ENCODE peak calls at places on chromosome 9, in nine cellular contexts. P is A549; K is HEK293T; G is stimulated activated CD4-positive, alpha-beta T cell treated with anti-CD3 and anti-CD28 coated beads, Interleukin-2, amount 100 ng/mL, for 48 hours; V is ureter; I is activated naive CD4-positive, alpha-beta T cell; A is AG04450; L is fibroblast of pulmonary artery; Q is WTC11. H is an unnamed sample.

GRCh38 chr9:127875306-127875966 is 2.0 kb downstream of the AK1 start:
- DNase-seq in P (no peak), K (no peak), G (no peak), V (no peak), I (no peak), A (no peak), L (peak; percentile 45), Q (no peak), H (no peak)

GRCh38 chr9:32704343-32704742 is 68.9 kb upstream of the TAF1L start:
- DNase-seq in P (no peak), K (no peak), G (no peak), V (no peak), I (no peak), A (no peak), L (no peak), Q (peak; percentile 20), H (no peak)

GRCh38 chr9:86321373-86321772 is 32.8 kb downstream of the TUT7 start:
- DNase-seq in P (no peak), K (no peak), G (no peak), V (no peak), I (no peak), A (peak; percentile 49), L (peak; percentile 87), Q (no peak), H (no peak)

GRCh38 chr9:37412431-37413151 is 9.9 kb upstream of the GRHPR start:
- DNase-seq in P (no peak), K (no peak), G (no peak), V (no peak), I (no peak), A (no peak), L (no peak), Q (no peak), H (no peak)

GRCh38 chr9:97848582-97849237 is 4.3 kb upstream of the FOXE1 start:
- DNase-seq in P (no peak), K (no peak), G (no peak), V (no peak), I (no peak), A (no peak), L (no peak), Q (no peak), H (no peak)

GRCh38 chr9:112655633-112656032 is 62.3 kb downstream of the INIP start:
- DNase-seq in P (no peak), K (no peak), G (no peak), V (no peak), I (no peak), A (no peak), L (no peak), Q (no peak), H (no peak)

GRCh38 chr9:126411225-126411947 is 84.8 kb downstream of the MVB12B start:
- DNase-seq in P (no peak), K (no peak), G (no peak), V (no peak), I (no peak), A (no peak), L (no peak), Q (no peak), H (no peak)

GRCh38 chr9:111969061-111969460 is 72.4 kb downstream of the UGCG start:
- DNase-seq in P (no peak), K (no peak), G (no peak), V (no peak), I (no peak), A (no peak), L (peak; percentile 92), Q (no peak), H (no peak)

GRCh38 chr9:136732446-136733178 is 10.1 kb downstream of the LCN10 start:
- DNase-seq in P (no peak), K (no peak), G (no peak), V (no peak), I (no peak), A (no peak), L (no peak), Q (no peak), H (no peak)

GRCh38 chr9:99299214-99300102 is 77.4 kb downstream of the SEC61B start:
- DNase-seq in P (no peak), K (no peak), G (no peak), V (no peak), I (no peak), A (peak; percentile 33), L (peak; percentile 32), Q (no peak), H (peak; percentile 41)

GRCh38 chr9:130607640-130608420 is 28.5 kb downstream of the FUBP3 start:
- DNase-seq in P (no peak), K (no peak), G (no peak), V (no peak), I (no peak), A (no peak), L (peak; percentile 40), Q (no peak), H (no peak)